ENCODE peak calls at places on chromosomes 13 and 19, in five cellular contexts. One of them, this sample, is unnamed.

GRCh38 chr13:106132216-106132615 is 403.2 kb downstream of the EFNB2 start:
- DNase-seq in H9: no peak
- DNase-seq in H1: no peak
- DNase-seq in IMR-90: no peak
- DNase-seq in neuronal stem cell: no peak
- DNase-seq in this sample: no peak

GRCh38 chr13:73832203-73832602 is 302.0 kb downstream of the KLF12 start:
- DNase-seq in H9: no peak
- DNase-seq in H1: no peak
- DNase-seq in IMR-90: no peak
- DNase-seq in neuronal stem cell: no peak
- DNase-seq in this sample: no peak

GRCh38 chr13:106471957-106472543 is 63.4 kb downstream of the EFNB2 start:
- DNase-seq in H9: peak; percentile 81
- DNase-seq in H1: peak; percentile 70
- DNase-seq in IMR-90: peak; percentile 91
- DNase-seq in neuronal stem cell: peak; percentile 44
- DNase-seq in this sample: peak; percentile 95

GRCh38 chr13:113112893-113113845 is 7.6 kb downstream of the F7 start:
- DNase-seq in H9: no peak
- DNase-seq in H1: no peak
- DNase-seq in IMR-90: no peak
- DNase-seq in neuronal stem cell: no peak
- DNase-seq in this sample: no peak

GRCh38 chr13:53161231-53161630 is 132.6 kb downstream of the OLFM4 start:
- DNase-seq in H9: no peak
- DNase-seq in H1: no peak
- DNase-seq in IMR-90: no peak
- DNase-seq in neuronal stem cell: no peak
- DNase-seq in this sample: peak; percentile 76

GRCh38 chr19:4391701-4392543 is 8.4 kb downstream of the SH3GL1 start:
- DNase-seq in H9: no peak
- DNase-seq in H1: no peak
- DNase-seq in IMR-90: peak; percentile 91
- DNase-seq in neuronal stem cell: no peak
- DNase-seq in this sample: no peak

GRCh38 chr19:4456566-4456842 is 1.1 kb downstream of the UBXN6 start:
- DNase-seq in H9: peak; percentile 51
- DNase-seq in H1: no peak
- DNase-seq in IMR-90: peak; percentile 75
- DNase-seq in neuronal stem cell: no peak
- DNase-seq in this sample: peak; percentile 62

GRCh38 chr19:42024622-42025111 is 30.6 kb upstream of the ATP1A3 start:
- DNase-seq in H9: no peak
- DNase-seq in H1: no peak
- DNase-seq in IMR-90: peak; percentile 48
- DNase-seq in neuronal stem cell: no peak
- DNase-seq in this sample: no peak

GRCh38 chr13:43766766-43767165 is 20.0 kb downstream of the ENOX1 start:
- DNase-seq in H9: no peak
- DNase-seq in H1: no peak
- DNase-seq in IMR-90: no peak
- DNase-seq in neuronal stem cell: no peak
- DNase-seq in this sample: no peak

GRCh38 chr13:99386911-99387788 is 80.0 kb upstream of the GPR183 start:
- DNase-seq in H9: peak; percentile 80
- DNase-seq in H1: peak; percentile 31
- DNase-seq in IMR-90: no peak
- DNase-seq in neuronal stem cell: peak; percentile 43
- DNase-seq in this sample: peak; percentile 76

GRCh38 chr13:100039740-100040139 is 49.2 kb upstream of the PCCA start:
- DNase-seq in H9: no peak
- DNase-seq in H1: no peak
- DNase-seq in IMR-90: peak; percentile 3
- DNase-seq in neuronal stem cell: no peak
- DNase-seq in this sample: no peak

DNA sequence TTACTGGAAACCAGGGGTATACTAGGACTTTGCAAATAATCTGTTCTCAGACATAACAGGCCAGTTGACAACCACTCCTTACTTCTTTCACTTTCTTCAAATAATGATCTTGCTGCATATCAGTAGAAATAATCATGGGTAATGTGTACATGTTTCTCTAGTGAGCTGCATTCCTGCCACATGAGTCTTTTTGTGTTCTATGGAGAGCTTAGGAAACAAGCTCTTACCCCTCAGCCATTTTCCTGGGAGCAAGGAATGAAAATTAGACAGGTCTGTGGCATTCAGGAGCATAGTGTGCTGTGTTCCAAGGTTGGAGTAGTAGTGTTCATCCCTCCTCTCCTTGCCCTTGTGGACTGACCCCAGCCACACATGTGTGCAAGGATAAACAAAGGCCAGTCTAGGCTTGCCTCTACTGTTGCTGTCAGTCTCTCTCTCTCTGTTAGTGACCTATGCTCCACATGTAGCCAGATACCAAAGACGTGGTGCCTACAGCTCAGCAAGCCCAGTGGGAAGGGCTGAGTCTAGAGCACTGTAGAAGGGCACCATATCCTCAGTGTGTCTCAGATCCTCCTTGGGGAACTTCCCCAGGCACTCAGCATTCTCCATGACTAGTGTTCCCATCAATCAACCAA is 11.5 kb upstream of the OXGR1 start:
- DNase-seq in H9: no peak
- DNase-seq in H1: no peak
- DNase-seq in IMR-90: peak; percentile 76
- DNase-seq in neuronal stem cell: no peak
- DNase-seq in this sample: no peak
- H3K23ac ChIP-seq in H9: no peak overlapping the region
- H3K23ac ChIP-seq in H1: no peak overlapping the region
- H3K23ac ChIP-seq in IMR-90: peak overlapping the region; percentile 74
- H3K23ac ChIP-seq in neuronal stem cell: no peak overlapping the region
- H3K23ac ChIP-seq in this sample: no peak overlapping the region

GRCh38 chr19:50741179-50741933 is 18.2 kb downstream of the CLEC11A start:
- DNase-seq in H9: no peak
- DNase-seq in H1: no peak
- DNase-seq in IMR-90: no peak
- DNase-seq in neuronal stem cell: no peak
- DNase-seq in this sample: no peak
- H3K23ac ChIP-seq in H9: no peak overlapping the region
- H3K23ac ChIP-seq in H1: no peak overlapping the region
- H3K23ac ChIP-seq in IMR-90: no peak overlapping the region
- H3K23ac ChIP-seq in neuronal stem cell: no peak overlapping the region
- H3K23ac ChIP-seq in this sample: no peak overlapping the region

GRCh38 chr19:572140-572890 is at the start of gene BSG:
- DNase-seq in H9: peak; percentile 98
- DNase-seq in H1: peak; percentile 94
- DNase-seq in IMR-90: peak; percentile 96
- DNase-seq in neuronal stem cell: peak; percentile 98
- DNase-seq in this sample: peak; percentile 99
- H3K23ac ChIP-seq in H9: no peak within 1 kb of the TSS
- H3K23ac ChIP-seq in H1: no peak within 1 kb of the TSS
- H3K23ac ChIP-seq in IMR-90: peak within 1 kb of the TSS; percentile 88
- H3K23ac ChIP-seq in neuronal stem cell: peak within 1 kb of the TSS; percentile 99
- H3K23ac ChIP-seq in this sample: peak within 1 kb of the TSS; percentile 89

GRCh38 chr13:111629933-111630332 is 309.5 kb downstream of the TEX29 start:
- DNase-seq in H9: peak; percentile 20
- DNase-seq in H1: no peak
- DNase-seq in IMR-90: no peak
- DNase-seq in neuronal stem cell: no peak
- DNase-seq in this sample: no peak
- H3K23ac ChIP-seq in H9: no peak overlapping the region
- H3K23ac ChIP-seq in H1: no peak overlapping the region
- H3K23ac ChIP-seq in IMR-90: no peak overlapping the region
- H3K23ac ChIP-seq in neuronal stem cell: no peak overlapping the region
- H3K23ac ChIP-seq in this sample: peak overlapping the region; percentile 59

GRCh38 chr19:13382633-13382938 is 123.7 kb downstream of the CACNA1A start:
- DNase-seq in H9: no peak
- DNase-seq in H1: no peak
- DNase-seq in IMR-90: no peak
- DNase-seq in neuronal stem cell: no peak
- DNase-seq in this sample: no peak
- H3K23ac ChIP-seq in H9: no peak overlapping the region
- H3K23ac ChIP-seq in H1: no peak overlapping the region
- H3K23ac ChIP-seq in IMR-90: no peak overlapping the region
- H3K23ac ChIP-seq in neuronal stem cell: no peak overlapping the region
- H3K23ac ChIP-seq in this sample: no peak overlapping the region

This sample was measured in mesendoderm.